ENCODE peak calls at places on chromosomes 5 and 9, in ten cellular contexts. One of them, this sample, is unnamed.

GRCh38 chr5:95673076-95673475 is 9.7 kb downstream of the SPATA9 start:
- DNase-seq in aorta: no peak
- DNase-seq in body of pancreas: peak; percentile 25
- DNase-seq in lung: no peak
- DNase-seq in AG04450: no peak
- DNase-seq in IMR-90: peak; percentile 40
- DNase-seq in PC-9: no peak
- DNase-seq in SK-N-SH: no peak
- DNase-seq in lower lobe of right lung: no peak
- DNase-seq in small intestine: no peak
- DNase-seq in this sample: no peak

GRCh38 chr5:157710887-157711286 is 20.3 kb upstream of the THG1L start:
- DNase-seq in aorta: no peak
- DNase-seq in body of pancreas: no peak
- DNase-seq in lung: no peak
- DNase-seq in AG04450: no peak
- DNase-seq in IMR-90: peak; percentile 86
- DNase-seq in PC-9: no peak
- DNase-seq in SK-N-SH: no peak
- DNase-seq in lower lobe of right lung: no peak
- DNase-seq in small intestine: no peak
- DNase-seq in this sample: no peak

GRCh38 chr5:135587849-135588248 is 9.1 kb upstream of the CXCL14 start:
- DNase-seq in aorta: no peak
- DNase-seq in body of pancreas: no peak
- DNase-seq in lung: no peak
- DNase-seq in AG04450: no peak
- DNase-seq in IMR-90: no peak
- DNase-seq in PC-9: no peak
- DNase-seq in SK-N-SH: no peak
- DNase-seq in lower lobe of right lung: no peak
- DNase-seq in small intestine: no peak
- DNase-seq in this sample: no peak

GRCh38 chr5:66617223-66617861 is 21.1 kb downstream of the MAST4 start:
- DNase-seq in aorta: no peak
- DNase-seq in body of pancreas: no peak
- DNase-seq in lung: no peak
- DNase-seq in AG04450: no peak
- DNase-seq in IMR-90: no peak
- DNase-seq in PC-9: no peak
- DNase-seq in SK-N-SH: no peak
- DNase-seq in lower lobe of right lung: no peak
- DNase-seq in small intestine: no peak
- DNase-seq in this sample: no peak

GRCh38 chr9:5510360-5510931 is at the start of gene PDCD1LG2:
- DNase-seq in aorta: no peak
- DNase-seq in body of pancreas: no peak
- DNase-seq in lung: no peak
- DNase-seq in AG04450: peak; percentile 59
- DNase-seq in IMR-90: peak; percentile 84
- DNase-seq in PC-9: no peak
- DNase-seq in SK-N-SH: peak; percentile 32
- DNase-seq in lower lobe of right lung: no peak
- DNase-seq in small intestine: no peak
- DNase-seq in this sample: no peak

GRCh38 chr9:17280350-17281012 is 145.6 kb downstream of the CNTLN start:
- DNase-seq in aorta: no peak
- DNase-seq in body of pancreas: no peak
- DNase-seq in lung: no peak
- DNase-seq in AG04450: no peak
- DNase-seq in IMR-90: peak; percentile 64
- DNase-seq in PC-9: no peak
- DNase-seq in SK-N-SH: no peak
- DNase-seq in lower lobe of right lung: no peak
- DNase-seq in small intestine: no peak
- DNase-seq in this sample: no peak

GRCh38 chr5:91187032-91187431 is 196.1 kb downstream of the ARRDC3 start:
- DNase-seq in aorta: no peak
- DNase-seq in body of pancreas: no peak
- DNase-seq in lung: no peak
- DNase-seq in AG04450: no peak
- DNase-seq in IMR-90: no peak
- DNase-seq in PC-9: no peak
- DNase-seq in SK-N-SH: no peak
- DNase-seq in lower lobe of right lung: no peak
- DNase-seq in small intestine: no peak
- DNase-seq in this sample: no peak

GRCh38 chr5:158824167-158824882 is 275.4 kb downstream of the EBF1 start:
- DNase-seq in aorta: no peak
- DNase-seq in body of pancreas: no peak
- DNase-seq in lung: no peak
- DNase-seq in AG04450: no peak
- DNase-seq in IMR-90: no peak
- DNase-seq in PC-9: no peak
- DNase-seq in SK-N-SH: no peak
- DNase-seq in lower lobe of right lung: no peak
- DNase-seq in small intestine: no peak
- DNase-seq in this sample: no peak

GRCh38 chr9:126777733-126778132 is 27.1 kb upstream of the ZBTB43 start:
- DNase-seq in aorta: no peak
- DNase-seq in body of pancreas: no peak
- DNase-seq in lung: no peak
- DNase-seq in AG04450: no peak
- DNase-seq in IMR-90: no peak
- DNase-seq in PC-9: no peak
- DNase-seq in SK-N-SH: no peak
- DNase-seq in lower lobe of right lung: no peak
- DNase-seq in small intestine: no peak
- DNase-seq in this sample: no peak

GRCh38 chr9:136901516-136902258 is 15.4 kb downstream of the TRAF2 start:
- DNase-seq in aorta: no peak
- DNase-seq in body of pancreas: peak; percentile 65
- DNase-seq in lung: peak; percentile 52
- DNase-seq in AG04450: no peak
- DNase-seq in IMR-90: peak; percentile 45
- DNase-seq in PC-9: peak; percentile 91
- DNase-seq in SK-N-SH: no peak
- DNase-seq in lower lobe of right lung: no peak
- DNase-seq in small intestine: peak; percentile 80
- DNase-seq in this sample: peak; percentile 47

GRCh38 chr9:115595951-115596742 is 478.2 kb upstream of the TNC start:
- DNase-seq in aorta: no peak
- DNase-seq in body of pancreas: peak; percentile 3
- DNase-seq in lung: no peak
- DNase-seq in AG04450: no peak
- DNase-seq in IMR-90: peak; percentile 87
- DNase-seq in PC-9: no peak
- DNase-seq in SK-N-SH: no peak
- DNase-seq in lower lobe of right lung: no peak
- DNase-seq in small intestine: no peak
- DNase-seq in this sample: no peak

GRCh38 chr9:15722888-15723287 is 170.0 kb downstream of the CCDC171 start:
- DNase-seq in aorta: no peak
- DNase-seq in body of pancreas: no peak
- DNase-seq in lung: no peak
- DNase-seq in AG04450: no peak
- DNase-seq in IMR-90: peak; percentile 31
- DNase-seq in PC-9: no peak
- DNase-seq in SK-N-SH: no peak
- DNase-seq in lower lobe of right lung: no peak
- DNase-seq in small intestine: no peak
- DNase-seq in this sample: no peak

GRCh38 chr5:34487202-34487879 is 168.8 kb upstream of the RAI14 start:
- DNase-seq in aorta: peak; percentile 61
- DNase-seq in body of pancreas: peak; percentile 77
- DNase-seq in lung: peak; percentile 59
- DNase-seq in AG04450: peak; percentile 85
- DNase-seq in IMR-90: peak; percentile 97
- DNase-seq in PC-9: peak; percentile 53
- DNase-seq in SK-N-SH: no peak
- DNase-seq in lower lobe of right lung: peak; percentile 62
- DNase-seq in small intestine: no peak
- DNase-seq in this sample: peak; percentile 64
- H3K27ac ChIP-seq in aorta: peak overlapping the region; percentile 92
- H3K27ac ChIP-seq in body of pancreas: peak overlapping the region; percentile 86
- H3K27ac ChIP-seq in lung: no peak overlapping the region
- H3K27ac ChIP-seq in AG04450: peak overlapping the region; percentile 83
- H3K27ac ChIP-seq in IMR-90: peak overlapping the region; percentile 70
- H3K27ac ChIP-seq in PC-9: peak overlapping the region; percentile 95
- H3K27ac ChIP-seq in SK-N-SH: no peak overlapping the region
- H3K27ac ChIP-seq in lower lobe of right lung: peak overlapping the region; percentile 70
- H3K27ac ChIP-seq in small intestine: no peak overlapping the region
- H3K27ac ChIP-seq in this sample: peak overlapping the region; percentile 76

GRCh38 chr5:554284-554988 is 30.2 kb upstream of the SLC9A3 start:
- DNase-seq in aorta: no peak
- DNase-seq in body of pancreas: no peak
- DNase-seq in lung: no peak
- DNase-seq in AG04450: no peak
- DNase-seq in IMR-90: no peak
- DNase-seq in PC-9: no peak
- DNase-seq in SK-N-SH: no peak
- DNase-seq in lower lobe of right lung: no peak
- DNase-seq in small intestine: no peak
- DNase-seq in this sample: no peak
- H3K27me3 ChIP-seq in aorta: no peaks in the 10 kb centered on the region
- H3K27me3 ChIP-seq in body of pancreas: no peaks in the 10 kb centered on the region
- H3K27me3 ChIP-seq in lung: no peaks in the 10 kb centered on the region
- H3K27me3 ChIP-seq in AG04450: peaks cover 9% of the 10 kb centered on the region
- H3K27me3 ChIP-seq in IMR-90: peaks cover 7% of the 10 kb centered on the region
- H3K27me3 ChIP-seq in PC-9: peaks cover 41% of the 10 kb centered on the region
- H3K27me3 ChIP-seq in SK-N-SH: peaks cover 9% of the 10 kb centered on the region
- H3K27me3 ChIP-seq in lower lobe of right lung: peaks cover 21% of the 10 kb centered on the region
- H3K27me3 ChIP-seq in small intestine: no peaks in the 10 kb centered on the region
- H3K27me3 ChIP-seq in this sample: peaks cover 7% of the 10 kb centered on the region

GRCh38 chr5:179404321-179405053 is 59.2 kb upstream of the ADAMTS2 start:
- DNase-seq in aorta: no peak
- DNase-seq in body of pancreas: peak; percentile 14
- DNase-seq in lung: no peak
- DNase-seq in AG04450: no peak
- DNase-seq in IMR-90: peak; percentile 42
- DNase-seq in PC-9: no peak
- DNase-seq in SK-N-SH: peak; percentile 62
- DNase-seq in lower lobe of right lung: no peak
- DNase-seq in small intestine: no peak
- DNase-seq in this sample: no peak

GRCh38 chr5:179407191-179408175 is 62.2 kb upstream of the ADAMTS2 start:
- DNase-seq in aorta: no peak
- DNase-seq in body of pancreas: peak; percentile 11
- DNase-seq in lung: no peak
- DNase-seq in AG04450: no peak
- DNase-seq in IMR-90: no peak
- DNase-seq in PC-9: no peak
- DNase-seq in SK-N-SH: peak; percentile 64
- DNase-seq in lower lobe of right lung: no peak
- DNase-seq in small intestine: no peak
- DNase-seq in this sample: no peak

GRCh38 chr5:179405054-179405416 is 59.8 kb upstream of the ADAMTS2 start:
- DNase-seq in aorta: no peak
- DNase-seq in body of pancreas: no peak
- DNase-seq in lung: no peak
- DNase-seq in AG04450: no peak
- DNase-seq in IMR-90: no peak
- DNase-seq in PC-9: no peak
- DNase-seq in SK-N-SH: no peak
- DNase-seq in lower lobe of right lung: no peak
- DNase-seq in small intestine: no peak
- DNase-seq in this sample: no peak

GRCh38 chr5:179405426-179406030 is 60.3 kb upstream of the ADAMTS2 start:
- DNase-seq in aorta: no peak
- DNase-seq in body of pancreas: no peak
- DNase-seq in lung: no peak
- DNase-seq in AG04450: no peak
- DNase-seq in IMR-90: no peak
- DNase-seq in PC-9: no peak
- DNase-seq in SK-N-SH: no peak
- DNase-seq in lower lobe of right lung: no peak
- DNase-seq in small intestine: no peak
- DNase-seq in this sample: no peak

DNA sequence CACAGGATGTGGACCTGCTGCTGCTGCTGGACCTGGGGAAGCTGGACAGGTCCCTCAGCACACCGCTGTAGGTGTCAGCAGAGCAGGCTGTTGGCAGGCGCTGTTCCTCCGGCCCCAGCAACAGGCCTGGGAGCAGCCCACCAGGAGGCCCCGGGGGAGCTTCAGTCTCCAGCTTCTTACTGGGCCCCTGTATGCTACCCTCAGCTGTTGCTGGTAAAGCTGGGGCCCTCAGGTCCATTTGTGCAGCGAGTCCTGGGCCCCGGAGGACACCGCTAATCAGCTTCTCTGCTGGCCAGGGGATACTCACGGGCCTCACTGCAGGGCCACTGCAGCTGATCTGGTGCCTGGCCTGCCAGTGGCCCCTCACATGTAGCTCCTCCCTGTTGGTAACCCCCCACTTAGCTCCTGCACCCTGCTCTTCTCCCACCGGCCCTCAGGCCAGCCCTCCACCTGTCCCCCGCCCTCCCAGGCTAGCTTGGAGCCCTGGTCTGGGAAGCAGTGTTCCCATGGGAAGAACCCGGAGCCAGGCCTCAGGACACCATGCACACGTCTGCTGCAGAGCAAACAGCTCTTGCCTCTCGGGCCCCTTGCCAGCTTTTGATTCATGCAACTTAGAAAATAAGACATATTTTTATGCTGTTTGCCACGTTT is 60.9 kb upstream of the ADAMTS2 start:
- DNase-seq in aorta: no peak
- DNase-seq in body of pancreas: peak; percentile 37
- DNase-seq in lung: no peak
- DNase-seq in AG04450: no peak
- DNase-seq in IMR-90: peak; percentile 20
- DNase-seq in PC-9: no peak
- DNase-seq in SK-N-SH: no peak
- DNase-seq in lower lobe of right lung: no peak
- DNase-seq in small intestine: no peak
- DNase-seq in this sample: no peak
- H3K27ac ChIP-seq in aorta: no peak overlapping the region
- H3K27ac ChIP-seq in body of pancreas: no peak overlapping the region
- H3K27ac ChIP-seq in lung: no peak overlapping the region
- H3K27ac ChIP-seq in AG04450: no peak overlapping the region
- H3K27ac ChIP-seq in IMR-90: no peak overlapping the region
- H3K27ac ChIP-seq in PC-9: no peak overlapping the region
- H3K27ac ChIP-seq in SK-N-SH: peak overlapping the region; percentile 91
- H3K27ac ChIP-seq in lower lobe of right lung: no peak overlapping the region
- H3K27ac ChIP-seq in small intestine: no peak overlapping the region
- H3K27ac ChIP-seq in this sample: no peak overlapping the region

GRCh38 chr5:176775409-176775808 is 35.0 kb upstream of the UNC5A start:
- DNase-seq in aorta: no peak
- DNase-seq in body of pancreas: no peak
- DNase-seq in lung: no peak
- DNase-seq in AG04450: no peak
- DNase-seq in IMR-90: no peak
- DNase-seq in PC-9: no peak
- DNase-seq in SK-N-SH: no peak
- DNase-seq in lower lobe of right lung: no peak
- DNase-seq in small intestine: no peak
- DNase-seq in this sample: no peak
- H3K27me3 ChIP-seq in aorta: no peaks in the 10 kb centered on the region
- H3K27me3 ChIP-seq in body of pancreas: no peaks in the 10 kb centered on the region
- H3K27me3 ChIP-seq in lung: no peaks in the 10 kb centered on the region
- H3K27me3 ChIP-seq in AG04450: peaks cover 42% of the 10 kb centered on the region
- H3K27me3 ChIP-seq in IMR-90: peaks cover 42% of the 10 kb centered on the region
- H3K27me3 ChIP-seq in PC-9: peaks cover 3% of the 10 kb centered on the region
- H3K27me3 ChIP-seq in SK-N-SH: no peaks in the 10 kb centered on the region
- H3K27me3 ChIP-seq in lower lobe of right lung: peaks cover 39% of the 10 kb centered on the region
- H3K27me3 ChIP-seq in small intestine: no peaks in the 10 kb centered on the region
- H3K27me3 ChIP-seq in this sample: peaks cover 6% of the 10 kb centered on the region